ENCODE peak calls at places on chromosomes 6 and 20, in six cellular contexts. L, P, M, Z, R and B are unnamed samples.
A peak's percentile ranks its signal among the peaks of the same experiment; 100 is the strongest.

GRCh38 chr6:137342607-137343186 is 123.5 kb upstream of the IFNGR1 start:
- DNase-seq in L (peak; percentile 27), P (no peak), M (no peak), Z (no peak), R (no peak), B (no peak)

GRCh38 chr6:95203153-95203754 is 374.1 kb upstream of the MANEA start:
- DNase-seq in L (no peak), P (no peak), M (no peak), Z (peak; percentile 37), R (peak; percentile 25), B (no peak)

GRCh38 chr20:56418385-56418861 is 6.4 kb downstream of the CASS4 start:
- DNase-seq in L (no peak), P (no peak), M (no peak), Z (no peak), R (no peak), B (no peak)

GRCh38 chr20:23692725-23693124 is 3.9 kb upstream of the CST4 start:
- DNase-seq in L (no peak), P (no peak), M (no peak), Z (no peak), R (no peak), B (no peak)

GRCh38 chr6:24836116-24836515 is 37.4 kb upstream of the ARMH2 start:
- DNase-seq in L (no peak), P (no peak), M (no peak), Z (no peak), R (no peak), B (no peak)

GRCh38 chr20:42100137-42100704 is 482.0 kb upstream of the CHD6 start:
- DNase-seq in L (no peak), P (no peak), M (no peak), Z (no peak), R (no peak), B (no peak)

GRCh38 chr6:18307006-18307405 is 42.7 kb upstream of the DEK start:
- DNase-seq in L (no peak), P (no peak), M (no peak), Z (no peak), R (no peak), B (no peak)

GRCh38 chr6:16333580-16333979 is 95.2 kb downstream of the GMPR start:
- DNase-seq in L (no peak), P (peak; percentile 59), M (no peak), Z (peak; percentile 49), R (no peak), B (no peak)

GRCh38 chr6:123940551-123940950 is 136.9 kb downstream of the NKAIN2 start:
- DNase-seq in L (no peak), P (no peak), M (no peak), Z (no peak), R (no peak), B (no peak)

GRCh38 chr6:41615311-41615710 is 23.0 kb upstream of the MDFI start:
- DNase-seq in L (no peak), P (no peak), M (no peak), Z (no peak), R (no peak), B (no peak)

GRCh38 chr6:53347921-53348435 is 772 bp downstream of the ELOVL5 start:
- DNase-seq in L (peak; percentile 80), P (peak; percentile 86), M (peak; percentile 69), Z (peak; percentile 32), R (peak; percentile 85), B (peak; percentile 94)

GRCh38 chr6:110900028-110900598 is 25.5 kb downstream of the AMD1 start:
- DNase-seq in L (no peak), P (no peak), M (no peak), Z (no peak), R (no peak), B (no peak)
- TF ChIP-seq POLR2A in L (no peak), P (no peak), M (no peak), Z (no peak), R (no peak), B (no peak)

GRCh38 chr20:33732166-33732970 is 572 bp downstream of the ZNF341 start:
- DNase-seq in L (no peak), P (peak; percentile 92), M (peak; percentile 86), Z (peak; percentile 89), R (peak; percentile 87), B (no peak)
- TF ChIP-seq POLR2A in L (no peak), P (peak; percentile 56), M (no peak), Z (peak; percentile 59), R (no peak), B (no peak)

GRCh38 chr6:42781811-42782688 is at the start of gene BICRAL:
- DNase-seq in L (peak; percentile 74), P (peak; percentile 74), M (no peak), Z (peak; percentile 69), R (peak; percentile 47), B (peak; percentile 92)

GRCh38 chr6:42784739-42785498 is 3.1 kb downstream of the BICRAL start:
- DNase-seq in L (no peak), P (no peak), M (no peak), Z (no peak), R (no peak), B (no peak)

GRCh38 chr6:42782689-42783176 is 881 bp downstream of the BICRAL start:
- DNase-seq in L (peak; percentile 84), P (peak; percentile 80), M (peak; percentile 69), Z (peak; percentile 82), R (peak; percentile 80), B (peak; percentile 67)

GRCh38 chr6:42783876-42784738 is 2.3 kb downstream of the BICRAL start:
- DNase-seq in L (no peak), P (no peak), M (no peak), Z (no peak), R (no peak), B (no peak)

DNA sequence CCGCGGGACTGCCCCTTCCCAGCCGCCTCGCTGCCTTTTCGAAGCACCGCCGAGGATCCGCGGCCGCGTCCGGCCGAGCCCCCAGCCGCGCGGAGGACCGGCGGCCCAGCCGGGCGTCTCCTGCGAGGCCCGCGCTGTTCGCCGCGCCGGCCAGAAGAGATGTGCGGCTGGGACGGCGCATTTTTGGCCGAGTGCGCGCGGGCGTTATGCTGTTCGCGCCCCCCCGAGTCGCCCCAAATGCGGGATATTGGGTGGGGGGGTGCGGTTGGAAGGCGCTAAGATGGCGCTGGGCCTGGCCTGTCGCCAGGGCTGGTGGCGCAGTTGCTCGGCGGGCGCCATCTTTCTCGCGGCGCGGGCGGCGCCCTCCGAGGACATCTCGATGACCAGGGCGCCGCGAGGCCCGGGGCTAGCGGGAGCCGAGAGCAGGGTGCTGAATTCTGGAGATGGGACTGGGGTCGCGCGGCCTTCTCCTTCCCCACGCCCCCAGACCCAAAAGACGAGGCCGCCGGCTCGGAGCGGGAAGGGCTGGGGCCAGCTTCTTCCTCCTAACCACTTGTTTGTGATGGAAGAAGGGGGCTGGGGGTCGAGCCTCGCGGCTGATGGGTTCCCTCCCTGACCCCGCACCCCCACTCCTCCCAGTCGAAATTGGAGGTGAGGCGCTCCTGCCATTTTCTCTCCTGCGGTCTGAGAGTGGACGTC is 1.5 kb downstream of the BICRAL start:
- DNase-seq in L (peak; percentile 91), P (peak; percentile 80), M (peak; percentile 80), Z (peak; percentile 70), R (peak; percentile 77), B (peak; percentile 97)
- TF ChIP-seq POLR2A in L (peak; percentile 13), P (peak; percentile 24), M (peak; percentile 63), Z (peak; percentile 23), R (peak; percentile 22), B (peak; percentile 59)

DNA sequence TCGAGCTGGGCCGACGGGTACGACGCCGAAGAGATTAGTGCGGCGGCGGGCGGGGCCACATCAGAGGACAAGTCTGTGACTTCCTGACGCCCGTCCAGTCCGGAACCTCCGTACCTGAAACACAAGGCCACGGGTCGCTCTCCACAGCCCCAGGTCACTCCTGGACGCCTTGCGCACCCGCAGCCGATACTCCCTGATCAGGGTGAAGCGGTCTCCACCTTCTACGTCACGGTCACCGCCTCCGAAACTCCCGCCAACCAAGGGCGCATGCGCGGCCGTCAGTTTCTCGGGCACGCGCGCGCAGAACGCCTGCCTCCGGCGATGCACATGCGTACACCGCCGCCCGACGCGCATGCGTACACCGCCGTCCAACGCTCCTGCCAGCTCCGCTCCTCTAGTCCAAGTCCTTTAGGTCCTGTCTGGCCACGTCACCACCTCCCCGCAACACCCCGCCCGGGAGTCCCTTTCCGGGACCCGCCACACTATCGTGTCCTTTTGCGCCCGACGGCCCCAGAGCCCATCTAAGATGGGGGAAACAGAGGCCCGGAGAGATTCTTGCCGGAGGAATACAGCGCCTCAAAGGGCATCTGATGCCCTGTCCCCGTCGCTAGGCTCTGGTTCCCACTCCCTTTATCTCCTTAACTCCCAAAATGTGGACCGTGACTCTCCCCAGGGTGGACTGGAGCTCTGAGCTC is at the start of gene DSN1:
- DNase-seq in L (peak; percentile 100), P (peak; percentile 99), M (peak; percentile 98), Z (peak; percentile 98), R (peak; percentile 99), B (peak; percentile 100)
- TF ChIP-seq POLR2A in L (peak; percentile 67), P (peak; percentile 80), M (peak; percentile 60), Z (peak; percentile 61), R (peak; percentile 11), B (peak; percentile 70)

GRCh38 chr6:51511081-51511480 is 576.3 kb downstream of the PKHD1 start:
- DNase-seq in L (no peak), P (no peak), M (no peak), Z (no peak), R (no peak), B (no peak)

GRCh38 chr6:51509597-51509996 is 577.8 kb downstream of the PKHD1 start:
- DNase-seq in L (no peak), P (no peak), M (no peak), Z (no peak), R (no peak), B (no peak)

DNA sequence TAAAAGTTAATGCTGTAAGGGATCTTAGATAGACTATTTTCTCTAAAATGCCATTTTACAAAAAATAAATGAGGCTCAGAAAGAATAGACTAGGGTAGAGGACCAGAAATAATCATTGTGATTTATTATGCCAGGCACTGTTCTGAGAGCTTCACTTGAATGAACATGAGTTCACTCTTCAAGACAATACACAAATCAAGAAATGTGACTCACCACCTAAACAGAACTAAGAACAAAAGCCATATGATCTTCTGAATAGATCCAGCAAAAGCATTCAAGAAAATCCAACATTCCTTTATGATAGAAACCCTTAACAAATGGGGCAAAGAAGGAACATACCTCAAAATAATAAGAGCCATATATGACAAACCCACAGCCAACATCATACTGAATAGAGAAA is 582.0 kb downstream of the PKHD1 start:
- DNase-seq in L (no peak), P (no peak), M (no peak), Z (no peak), R (no peak), B (no peak)
- TF ChIP-seq POLR2A in L (no peak), P (no peak), M (no peak), Z (no peak), R (no peak), B (no peak)

GRCh38 chr6:33276864-33277662 is at the start of gene B3GALT4:
- DNase-seq in L (peak; percentile 77), P (peak; percentile 70), M (peak; percentile 78), Z (peak; percentile 73), R (peak; percentile 68), B (peak; percentile 95)
- TF ChIP-seq POLR2A in L (no peak), P (peak; percentile 57), M (no peak), Z (peak; percentile 21), R (peak; percentile 32), B (peak; percentile 93)

GRCh38 chr20:60148885-60149284 is 190.7 kb downstream of the CDH26 start:
- DNase-seq in L (no peak), P (no peak), M (no peak), Z (no peak), R (no peak), B (no peak)
- TF ChIP-seq POLR2A in L (no peak), P (no peak), M (no peak), Z (no peak), R (no peak), B (no peak)